ENCODE peak calls at places on chromosomes 11 and 22, in five cellular contexts. Q is CD4-positive, alpha-beta memory T cell; A is right lobe of liver; P is trophoblast cell; S is CD4-positive, alpha-beta T cell. D is an unnamed sample.

GRCh38 chr22:38299758-38300157 is 17.5 kb downstream of the CSNK1E start:
- DNase-seq in Q (no peak), A (no peak), P (peak), S (no peak), D (no peak)

GRCh38 chr22:44419429-44419828 is 78.6 kb downstream of the RTL6 start:
- DNase-seq in Q (no peak), A (no peak), P (no peak), S (no peak), D (no peak)

GRCh38 chr11:20010106-20010860 is 150.0 kb downstream of the DBX1 start:
- DNase-seq in Q (no peak), A (no peak), P (no peak), S (no peak), D (no peak)

GRCh38 chr11:44088871-44089270 is 6.6 kb upstream of the EXT2 start:
- DNase-seq in Q (no peak), A (no peak), P (no peak), S (no peak), D (no peak)

GRCh38 chr11:72237112-72237931 is 6.7 kb downstream of the PHOX2A start:
- DNase-seq in Q (no peak), A (no peak), P (no peak), S (no peak), D (no peak)

GRCh38 chr22:44584256-44584902 is 86.3 kb upstream of the RTL6 start:
- DNase-seq in Q (no peak), A (peak), P (no peak), S (no peak), D (no peak)

GRCh38 chr22:44616882-44617655 is 84.9 kb upstream of the PRR5 start:
- DNase-seq in Q (no peak), A (no peak), P (no peak), S (no peak), D (no peak)

GRCh38 chr11:65434057-65434666 is 11.6 kb downstream of the NEAT1 start:
- DNase-seq in Q (no peak), A (no peak), P (peak), S (no peak), D (no peak)

GRCh38 chr11:11421509-11421908 is 68.5 kb upstream of the CSNK2A3 start:
- DNase-seq in Q (no peak), A (no peak), P (no peak), S (no peak), D (no peak)

GRCh38 chr22:35568751-35569725 is 28.4 kb downstream of the RASD2 start:
- DNase-seq in Q (no peak), A (no peak), P (peak), S (no peak), D (no peak)

GRCh38 chr11:43576834-43577521 is 103.6 kb upstream of the HSD17B12 start:
- DNase-seq in Q (peak), A (no peak), P (peak), S (no peak), D (peak)

GRCh38 chr22:38034278-38034882 is 22.8 kb upstream of the PICK1 start:
- DNase-seq in Q (no peak), A (peak), P (peak), S (no peak), D (peak)

GRCh38 chr11:116852261-116853125 is 15.1 kb upstream of the APOA1 start:
- DNase-seq in Q (no peak), A (no peak), P (no peak), S (no peak), D (no peak)

GRCh38 chr11:62721994-62722393 is 5.3 kb downstream of the HNRNPUL2 start:
- DNase-seq in Q (no peak), A (no peak), P (peak), S (no peak), D (no peak)

GRCh38 chr11:22130462-22131053 is 62.3 kb upstream of the ANO5 start:
- DNase-seq in Q (no peak), A (no peak), P (peak), S (no peak), D (no peak)

GRCh38 chr11:47980093-47980906 is at the start of gene PTPRJ:
- DNase-seq in Q (peak), A (peak), P (peak), S (peak), D (no peak)

GRCh38 chr11:30342736-30343166 is 19.8 kb downstream of the ARL14EP start:
- DNase-seq in Q (no peak), A (no peak), P (peak), S (no peak), D (no peak)

GRCh38 chr11:73792584-73792983 is 4.9 kb downstream of the MRPL48 start:
- DNase-seq in Q (no peak), A (no peak), P (no peak), S (no peak), D (no peak)

GRCh38 chr11:65116370-65117205 is 913 bp downstream of the ZNHIT2 start:
- DNase-seq in Q (peak), A (peak), P (peak), S (peak), D (no peak)

GRCh38 chr11:67113231-67113721 is 5.8 kb upstream of the KDM2A start:
- DNase-seq in Q (no peak), A (no peak), P (no peak), S (no peak), D (no peak)

GRCh38 chr22:34992672-34993071 is 73.3 kb upstream of the ISX start:
- DNase-seq in Q (no peak), A (no peak), P (no peak), S (no peak), D (no peak)

GRCh38 chr22:21624120-21624879 is 5.5 kb downstream of the YDJC start:
- DNase-seq in Q (peak), A (no peak), P (no peak), S (peak), D (no peak)

GRCh38 chr22:23520875-23521441 is 59.1 kb downstream of the IGLL1 start:
- DNase-seq in Q (no peak), A (no peak), P (peak), S (no peak), D (no peak)

GRCh38 chr11:64850979-64851567 is 6.6 kb upstream of the CDC42BPG start:
- DNase-seq in Q (no peak), A (no peak), P (peak), S (no peak), D (no peak)

GRCh38 chr11:76048763-76049162 is 157.5 kb downstream of the WNT11 start:
- DNase-seq in Q (peak), A (no peak), P (no peak), S (no peak), D (no peak)

GRCh38 chr22:27534720-27535125 is 266.8 kb downstream of the MN1 start:
- DNase-seq in Q (no peak), A (no peak), P (peak), S (no peak), D (no peak)

GRCh38 chr11:114883472-114883871 is 205.1 kb downstream of the NXPE2 start:
- DNase-seq in Q (no peak), A (no peak), P (no peak), S (no peak), D (no peak)

GRCh38 chr11:73478737-73479347 is 102.6 kb downstream of the RELT start:
- DNase-seq in Q (no peak), A (no peak), P (peak), S (no peak), D (peak)

GRCh38 chr22:30290679-30291333 is 1.5 kb upstream of the CASTOR1 start:
- DNase-seq in Q (no peak), A (peak), P (peak), S (no peak), D (no peak)

DNA sequence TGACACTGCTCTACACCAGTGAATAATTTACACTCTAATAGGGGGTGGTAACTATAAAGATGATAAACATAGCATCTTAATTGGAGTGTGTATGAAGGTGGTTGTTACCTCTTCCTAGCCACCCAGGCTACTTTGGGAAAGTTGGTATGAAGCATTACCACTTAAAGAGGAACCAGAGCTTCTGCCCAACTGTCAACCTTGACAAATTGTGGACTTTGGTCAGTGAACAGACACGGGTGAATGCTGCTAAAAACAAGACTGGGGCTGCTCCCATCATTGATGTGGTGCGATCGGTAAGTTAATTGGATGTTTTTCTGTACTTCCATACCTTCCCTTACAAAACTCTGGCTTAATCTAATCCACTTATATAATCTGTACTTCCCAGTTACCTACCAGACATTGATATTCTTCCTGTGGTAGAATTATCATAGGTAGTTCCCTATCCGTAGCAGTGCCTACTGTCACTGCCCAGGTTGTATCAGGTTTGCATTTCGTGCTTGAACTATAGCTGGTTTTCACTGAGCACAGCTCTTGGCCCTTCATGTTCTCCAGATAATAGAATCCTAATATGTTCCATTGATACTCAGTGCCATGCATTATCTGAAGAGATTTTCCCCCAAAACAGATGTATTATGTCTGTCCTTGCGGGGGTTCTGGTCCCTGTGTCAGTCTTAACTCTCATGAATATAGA is 2.2 kb downstream of the RPL27A start:
- DNase-seq in Q (no peak), A (no peak), P (no peak), S (no peak), D (no peak)
- H3K27ac ChIP-seq in Q (peak), A (no peak), P (no peak), S (peak), D (no peak)

GRCh38 chr11:42315846-42316245 is 856.4 kb upstream of the LRRC4C start:
- DNase-seq in Q (no peak), A (no peak), P (no peak), S (no peak), D (no peak)

GRCh38 chr11:42315267-42315666 is 855.8 kb upstream of the LRRC4C start:
- DNase-seq in Q (no peak), A (no peak), P (no peak), S (no peak), D (no peak)

DNA sequence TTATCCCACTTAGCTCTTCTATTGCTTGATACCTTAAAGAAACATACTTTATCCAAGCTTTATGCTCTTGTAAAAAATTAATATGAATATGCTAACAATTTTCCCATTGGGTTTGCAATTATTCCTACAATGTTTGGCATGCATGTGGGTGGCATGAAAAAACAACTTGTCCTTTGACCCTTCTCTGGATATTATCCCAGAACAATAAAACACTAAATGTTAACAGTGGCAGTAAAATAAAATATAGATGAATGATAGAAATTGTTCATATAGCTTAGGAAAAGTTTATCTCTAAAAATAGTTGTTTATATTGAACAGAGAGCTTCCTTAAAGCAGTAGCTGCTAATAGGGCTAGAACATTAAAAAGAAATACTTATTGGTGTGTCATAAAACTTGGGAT is 860.5 kb upstream of the LRRC4C start:
- DNase-seq in Q (no peak), A (no peak), P (no peak), S (no peak), D (no peak)
- H3K27ac ChIP-seq in Q (no peak), A (no peak), P (no peak), S (no peak), D (no peak)

GRCh38 chr11:119592642-119593041 is 136.4 kb downstream of the NECTIN1 start:
- DNase-seq in Q (no peak), A (no peak), P (no peak), S (no peak), D (no peak)
- H3K27ac ChIP-seq in Q (no peak), A (no peak), P (no peak), S (no peak), D (no peak)

DNA sequence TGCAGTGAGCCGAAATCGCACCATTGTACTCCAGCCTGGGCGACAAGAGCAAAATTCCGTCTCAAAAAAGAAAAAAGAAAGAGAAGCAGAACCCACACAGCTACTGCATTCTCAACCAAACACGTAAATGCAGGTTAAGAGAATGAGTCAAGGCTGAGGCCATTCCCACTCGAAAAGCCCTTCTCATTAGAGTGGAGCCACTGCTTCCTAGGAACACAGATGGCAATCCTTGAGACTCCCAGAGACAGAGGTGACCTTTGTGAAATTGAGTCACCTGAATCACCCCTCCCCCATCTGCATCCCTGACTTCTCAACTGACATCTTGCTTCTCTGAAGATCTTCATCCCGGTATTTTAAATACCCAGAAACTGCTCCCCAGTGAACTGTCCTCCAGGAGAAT is 8.2 kb downstream of the PACSIN2 start:
- DNase-seq in Q (no peak), A (no peak), P (peak), S (no peak), D (no peak)
- H3K27ac ChIP-seq in Q (no peak), A (no peak), P (peak), S (no peak), D (no peak)

DNA sequence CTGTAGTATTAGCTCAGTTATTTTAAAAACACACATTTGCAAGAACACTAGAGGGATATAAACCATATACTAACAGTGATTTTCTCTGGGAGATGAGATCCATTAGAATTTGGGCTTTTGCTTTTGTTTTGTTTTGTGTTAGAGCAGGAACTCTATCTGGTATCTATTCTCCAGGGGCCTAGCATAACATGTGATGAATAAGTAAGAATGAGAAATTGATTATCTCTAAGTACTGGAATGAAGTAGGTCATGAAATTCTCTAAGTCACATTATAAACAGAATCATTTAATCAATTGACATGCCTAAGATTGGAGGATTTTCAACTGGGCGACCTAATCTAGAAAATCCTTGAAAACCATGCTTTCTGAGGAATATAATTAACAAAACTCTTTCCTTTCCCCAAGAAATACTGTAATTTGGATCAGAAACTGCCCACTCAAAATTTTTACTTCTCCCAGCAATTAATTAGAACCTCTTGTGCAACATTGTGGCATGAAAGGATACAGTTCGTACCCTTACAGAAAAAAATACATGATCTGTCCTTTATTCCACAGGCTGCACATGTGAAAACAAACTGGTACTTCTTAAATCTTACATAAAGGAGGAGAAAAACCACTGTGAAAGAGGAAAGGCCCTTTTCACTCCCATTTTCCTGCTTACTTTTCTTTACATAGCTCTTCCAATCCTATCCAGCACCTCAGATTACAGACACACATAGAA is 93.5 kb downstream of the MRTFA start:
- DNase-seq in Q (no peak), A (no peak), P (no peak), S (no peak), D (no peak)
- H3K27ac ChIP-seq in Q (no peak), A (no peak), P (no peak), S (no peak), D (no peak)

GRCh38 chr11:122205036-122205435 is 89.0 kb upstream of the BLID start:
- DNase-seq in Q (no peak), A (no peak), P (peak), S (no peak), D (no peak)
- H3K27ac ChIP-seq in Q (no peak), A (no peak), P (no peak), S (no peak), D (no peak)

GRCh38 chr11:79258606-79259005 is 182.2 kb downstream of the TENM4 start:
- DNase-seq in Q (no peak), A (no peak), P (peak), S (no peak), D (no peak)

GRCh38 chr11:79255965-79256364 is 184.9 kb downstream of the TENM4 start:
- DNase-seq in Q (no peak), A (no peak), P (no peak), S (no peak), D (no peak)

GRCh38 chr11:79249341-79249993 is 191.4 kb downstream of the TENM4 start:
- DNase-seq in Q (no peak), A (no peak), P (peak), S (no peak), D (no peak)

DNA sequence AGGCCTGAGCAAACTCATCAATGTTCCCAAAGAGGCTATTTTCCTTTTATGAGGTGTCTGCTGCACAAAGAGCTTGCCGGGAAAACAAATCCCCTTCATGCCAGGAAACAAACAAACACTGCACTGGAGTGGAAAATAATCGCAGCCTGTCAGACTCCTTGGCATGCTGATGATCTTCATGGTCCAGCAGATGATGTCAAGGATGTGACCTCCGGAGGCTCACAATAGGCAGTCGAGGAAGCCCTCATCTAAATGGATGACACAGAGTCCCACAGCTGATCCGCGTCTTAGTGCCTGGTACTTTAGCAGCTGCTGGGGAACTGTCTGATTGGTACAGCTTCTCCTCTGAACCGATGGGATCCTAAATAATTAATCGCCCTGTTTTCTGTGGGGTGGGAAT is 187.6 kb downstream of the TENM4 start:
- DNase-seq in Q (no peak), A (no peak), P (no peak), S (no peak), D (no peak)
- H3K27ac ChIP-seq in Q (no peak), A (no peak), P (no peak), S (no peak), D (no peak)

GRCh38 chr11:96061730-96062524 is 138.0 kb upstream of the MTMR2 start:
- DNase-seq in Q (peak), A (no peak), P (no peak), S (no peak), D (no peak)
- H3K27ac ChIP-seq in Q (no peak), A (no peak), P (no peak), S (no peak), D (no peak)

GRCh38 chr22:46764140-46764680 is 1.8 kb downstream of the TBC1D22A start:
- DNase-seq in Q (no peak), A (no peak), P (no peak), S (no peak), D (no peak)
- H3K27ac ChIP-seq in Q (peak), A (no peak), P (no peak), S (peak), D (no peak)

GRCh38 chr11:3091081-3091845 is 34.0 kb upstream of the CARS1 start:
- DNase-seq in Q (no peak), A (no peak), P (no peak), S (peak), D (no peak)

GRCh38 chr11:3093281-3094191 is 36.3 kb upstream of the CARS1 start:
- DNase-seq in Q (no peak), A (no peak), P (no peak), S (no peak), D (no peak)

GRCh38 chr11:3094223-3094824 is 37.1 kb upstream of the CARS1 start:
- DNase-seq in Q (no peak), A (no peak), P (no peak), S (no peak), D (no peak)

GRCh38 chr11:3091846-3092602 is 34.8 kb upstream of the CARS1 start:
- DNase-seq in Q (peak), A (peak), P (peak), S (peak), D (peak)

DNA sequence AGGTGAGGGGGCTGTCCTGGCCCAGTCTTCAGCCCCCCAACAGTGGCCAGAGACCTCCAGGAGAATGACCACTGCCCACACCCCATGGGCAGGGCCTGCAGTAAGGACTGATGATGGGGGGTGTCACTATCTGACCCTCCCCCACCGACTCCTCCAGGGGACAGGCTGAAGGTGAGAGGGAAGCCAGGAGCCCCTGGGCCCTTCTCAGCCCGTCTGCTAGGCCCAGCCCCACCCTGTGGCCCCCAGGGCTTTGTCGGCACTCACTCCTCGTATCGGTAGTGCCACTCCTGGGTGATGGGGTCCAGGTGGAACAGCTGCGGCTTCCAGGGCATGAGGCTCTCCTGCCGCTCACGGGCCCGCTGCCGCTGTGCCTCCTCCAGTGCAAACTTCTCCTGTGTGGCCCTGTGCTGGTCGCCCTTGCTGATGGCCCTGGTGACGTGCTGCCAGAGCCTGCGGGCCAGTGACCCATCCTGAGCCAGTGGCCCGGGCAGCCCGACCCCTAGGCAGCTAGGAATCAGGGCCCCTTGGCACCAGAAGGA is 35.4 kb upstream of the CARS1 start:
- DNase-seq in Q (no peak), A (no peak), P (no peak), S (no peak), D (no peak)
- H3K27ac ChIP-seq in Q (no peak), A (no peak), P (no peak), S (no peak), D (no peak)

D was measured in iPS DF 6.9.